ENCODE peak calls at places on chromosomes 3 and 15, in six cellular contexts. W, S, I, N, C and K are unnamed samples.
A peak's percentile ranks its signal among the peaks of the same experiment; 100 is the strongest.

GRCh38 chr15:57003418-57003817 is 85.0 kb downstream of the TCF12 start:
- DNase-seq in C (peak; percentile 82), W (no peak), I (peak; percentile 52), S (peak; percentile 81), N (no peak), K (peak; percentile 44)

GRCh38 chr15:95323798-95324197 is 1006.7 kb upstream of the NR2F2 start:
- DNase-seq in I (no peak), C (peak; percentile 26), W (no peak), N (no peak), S (no peak), K (no peak)

GRCh38 chr3:10783360-10784346 is 32.4 kb upstream of the SLC6A11 start:
- DNase-seq in W (peak; percentile 57), N (peak; percentile 36), I (no peak), S (peak; percentile 26), C (peak; percentile 54), K (no peak)

GRCh38 chr15:58467121-58467721 is 35.4 kb downstream of the LIPC start:
- DNase-seq in S (no peak), C (no peak), N (no peak), W (no peak), I (no peak), K (no peak)

GRCh38 chr15:92893200-92893599 is 6.9 kb upstream of the CHD2 start:
- DNase-seq in I (no peak), N (no peak), C (no peak), W (no peak), S (no peak), K (no peak)

GRCh38 chr15:45522931-45523331 is 376 bp upstream of the SLC30A4 start:
- DNase-seq in C (peak; percentile 24), W (peak; percentile 25), S (peak; percentile 44), N (peak; percentile 57), I (no peak), K (no peak)

GRCh38 chr15:28086175-28086703 is 12.9 kb downstream of the OCA2 start:
- DNase-seq in S (peak; percentile 47), N (peak; percentile 81), W (peak; percentile 68), I (no peak), C (peak; percentile 62), K (no peak)

GRCh38 chr15:74497584-74497983 is 36.6 kb upstream of the UBL7 start:
- DNase-seq in I (no peak), W (no peak), S (no peak), C (peak; percentile 93), N (peak; percentile 42), K (no peak)

GRCh38 chr15:97961067-97961954 is 808 bp downstream of the ARRDC4 start:
- DNase-seq in C (peak; percentile 36), N (peak; percentile 65), W (peak; percentile 18), I (no peak), S (peak; percentile 25), K (no peak)

GRCh38 chr3:139234491-139234890 is 109.3 kb upstream of the MRPS22 start:
- DNase-seq in S (no peak), W (no peak), I (no peak), C (peak; percentile 90), N (no peak), K (no peak)

GRCh38 chr3:89946863-89947262 is 839.4 kb downstream of the EPHA3 start:
- DNase-seq in I (no peak), C (peak; percentile 3), W (no peak), N (peak; percentile 92), S (no peak), K (no peak)

GRCh38 chr3:169218314-169218983 is 445.1 kb downstream of the MECOM start:
- DNase-seq in S (peak; percentile 75), W (peak; percentile 70), N (peak; percentile 65), C (peak; percentile 55), I (no peak), K (no peak)

GRCh38 chr3:5162102-5162501 is 25.4 kb upstream of the EDEM1 start:
- DNase-seq in W (no peak), C (peak; percentile 31), N (no peak), I (peak; percentile 31), S (peak; percentile 33), K (no peak)

DNA sequence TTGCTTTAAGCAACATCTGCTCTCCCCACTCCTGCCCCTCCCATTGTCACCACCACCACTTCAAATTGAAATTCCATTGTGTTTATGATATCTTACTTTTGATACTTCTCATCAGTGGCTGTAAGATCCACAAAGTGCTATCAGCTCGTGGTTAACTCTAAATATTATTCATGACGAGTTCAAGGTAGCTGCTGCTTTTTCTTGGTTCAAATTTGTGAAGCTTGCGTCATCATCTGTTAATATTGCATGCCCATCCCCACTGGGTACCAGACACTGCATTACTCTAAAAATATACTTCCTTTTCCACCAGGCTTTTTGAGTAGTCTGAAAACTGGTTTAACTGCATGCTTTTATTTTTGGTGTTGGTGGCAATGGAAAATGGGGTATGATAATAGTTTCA is 91.6 kb upstream of the MITF start:
- DNase-seq in S (no peak), W (no peak), C (no peak), N (no peak), I (no peak), K (no peak)
- TF ChIP-seq CTCF in S (no peak), W (no peak), C (no peak), N (no peak), I (no peak), K (no peak)

GRCh38 chr3:153979419-153980251 is 141.6 kb upstream of the ARHGEF26 start:
- DNase-seq in W (no peak), C (no peak), N (no peak), S (no peak), I (no peak), K (no peak)
- TF ChIP-seq CTCF in W (no peak), C (no peak), N (no peak), S (no peak), I (no peak), K (no peak)

DNA sequence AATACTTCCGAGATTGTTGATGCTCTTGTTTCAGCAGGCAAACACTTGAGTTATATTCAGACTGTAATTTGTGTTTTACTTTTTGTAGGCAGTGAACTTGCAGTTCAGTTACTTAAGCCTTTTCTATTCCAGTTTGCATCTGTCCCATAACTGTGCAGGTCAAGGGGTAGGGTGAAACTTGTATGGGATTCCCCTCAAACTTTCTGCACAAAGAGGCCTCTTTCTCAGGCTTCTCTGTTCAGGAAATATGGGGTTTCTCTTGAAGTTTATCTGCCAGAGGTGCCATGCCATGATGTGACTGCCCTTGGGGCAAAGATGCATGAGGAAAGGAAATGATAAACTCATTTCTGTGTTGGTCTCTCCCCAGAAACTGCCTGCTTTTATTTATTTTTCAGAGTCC is 66.7 kb downstream of the SLC24A1 start:
- DNase-seq in I (no peak), N (no peak), W (no peak), S (no peak), C (no peak), K (no peak)
- TF ChIP-seq CTCF in I (no peak), N (no peak), W (no peak), S (no peak), C (no peak), K (no peak)

DNA sequence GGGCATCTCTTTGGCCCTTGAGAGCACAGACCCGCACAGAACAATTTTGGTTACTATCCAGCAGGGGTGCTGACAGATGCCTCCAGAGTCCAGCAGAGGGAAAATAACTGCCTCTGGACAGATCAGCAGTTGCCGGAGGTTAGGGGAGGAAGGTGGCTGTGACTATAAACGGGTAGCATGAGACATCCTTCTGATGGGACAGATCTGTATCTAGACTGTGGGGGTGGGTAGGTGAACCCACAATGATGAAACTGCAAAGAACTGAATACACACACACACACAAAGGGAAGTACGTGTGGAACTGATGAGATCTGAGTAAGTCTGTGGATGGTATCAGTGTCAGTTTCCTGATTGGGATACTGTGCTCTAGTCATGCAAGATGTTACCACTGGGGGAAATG is 21.2 kb downstream of the ADAMTS7 start:
- DNase-seq in S (no peak), I (no peak), W (no peak), N (no peak), C (no peak), K (no peak)
- TF ChIP-seq CTCF in S (no peak), I (no peak), W (no peak), N (no peak), C (no peak), K (no peak)

GRCh38 chr3:39665441-39665840 is 144.0 kb upstream of the MYRIP start:
- DNase-seq in C (no peak), N (no peak), S (no peak), I (no peak), W (no peak), K (no peak)

GRCh38 chr3:39671116-39671515 is 138.3 kb upstream of the MYRIP start:
- DNase-seq in I (no peak), C (peak; percentile 64), N (no peak), W (no peak), S (no peak), K (no peak)

GRCh38 chr3:39671600-39671999 is 137.8 kb upstream of the MYRIP start:
- DNase-seq in W (no peak), I (no peak), S (no peak), N (no peak), C (peak; percentile 61), K (no peak)

GRCh38 chr3:39664931-39665330 is 144.5 kb upstream of the MYRIP start:
- DNase-seq in C (no peak), S (no peak), N (no peak), I (no peak), W (no peak), K (no peak)

DNA sequence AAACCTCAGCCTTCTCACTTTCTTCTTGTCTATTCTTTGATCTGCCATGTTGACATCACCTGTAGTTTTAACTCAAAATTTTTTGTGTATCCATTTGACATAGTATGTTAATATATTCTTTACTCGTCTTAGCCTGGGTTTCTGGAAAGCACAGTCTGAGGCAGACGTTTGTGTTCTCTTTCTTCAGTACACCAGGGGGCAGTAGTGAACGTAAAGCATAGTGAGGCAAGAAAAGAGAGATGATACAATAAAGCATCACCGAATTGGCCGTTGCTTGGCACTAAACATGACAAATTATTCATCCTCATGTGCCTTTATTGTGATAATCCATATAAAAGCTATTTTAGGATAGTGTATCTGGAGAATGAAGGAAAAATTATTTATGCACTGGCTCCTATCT is 141.0 kb upstream of the MYRIP start:
- DNase-seq in C (peak; percentile 69), N (peak; percentile 41), S (peak; percentile 27), W (peak; percentile 9), I (peak; percentile 4), K (peak; percentile 25)
- TF ChIP-seq CTCF in C (peak; percentile 71), N (peak; percentile 39), S (peak; percentile 58), W (peak; percentile 64), I (peak; percentile 61), K (peak; percentile 71)

DNA sequence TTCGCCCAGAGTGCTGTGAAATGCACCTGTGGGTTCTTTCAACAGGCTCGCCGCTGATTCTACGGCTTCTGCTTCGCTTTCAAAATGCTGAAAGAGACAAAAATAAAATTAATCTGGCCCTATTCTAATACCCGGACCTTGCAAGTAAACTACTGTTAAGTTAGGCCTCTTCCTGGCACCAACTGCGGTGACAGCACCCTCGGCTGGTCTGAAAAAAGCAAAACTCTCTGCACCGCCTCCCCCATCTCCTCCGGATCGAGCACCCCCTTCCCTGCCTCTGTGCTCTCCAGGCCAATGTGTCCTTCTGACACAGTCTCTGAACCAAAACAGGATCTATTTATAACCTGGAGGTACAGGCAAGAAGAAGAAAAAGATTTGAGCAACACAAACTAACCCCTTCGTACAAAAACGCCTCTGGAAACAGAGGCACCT is 1.1 kb downstream of the ATOSA start:
- DNase-seq in W (peak; percentile 29), C (peak; percentile 58), N (peak; percentile 73), S (peak; percentile 73), I (no peak), K (no peak)
- TF ChIP-seq CTCF in W (no peak), C (peak; percentile 28), N (no peak), S (no peak), I (peak; percentile 34), K (peak; percentile 24)

GRCh38 chr3:172635588-172635987 is 75.3 kb downstream of the NCEH1 start:
- DNase-seq in S (no peak), I (no peak), W (no peak), C (peak; percentile 89), N (no peak), K (no peak)
- TF ChIP-seq CTCF in S (no peak), I (no peak), W (no peak), C (no peak), N (no peak), K (no peak)